ENCODE peak calls at places on chromosomes 3 and 15, in four cellular contexts. D is IMR-90, E is GM12878, K is K562. J is an unnamed sample.

GRCh38 chr3:123299581-123299980 is 97.8 kb downstream of the SEC22A start:
- DNase-seq in D (no peak), E (no peak), K (no peak), J (no peak)

GRCh38 chr15:39472661-39473657 is 107.9 kb upstream of the THBS1 start:
- DNase-seq in D (peak), E (no peak), K (no peak), J (no peak)

GRCh38 chr3:16372362-16373269 is 107.6 kb downstream of the OXNAD1 start:
- DNase-seq in D (no peak), E (peak), K (no peak), J (no peak)

GRCh38 chr3:80439490-80439889 is 671.7 kb upstream of the ROBO1 start:
- DNase-seq in D (no peak), E (no peak), K (no peak), J (no peak)

GRCh38 chr15:94580186-94580585 is 348.8 kb downstream of the MCTP2 start:
- DNase-seq in D (no peak), E (no peak), K (no peak), J (no peak)

GRCh38 chr3:5138214-5138981 is 16.3 kb downstream of the ARL8B start:
- DNase-seq in D (peak), E (no peak), K (no peak), J (peak)

GRCh38 chr15:99120050-99120777 is 15.3 kb downstream of the SYNM start:
- DNase-seq in D (no peak), E (no peak), K (no peak), J (no peak)

GRCh38 chr3:187295635-187296034 is 4.1 kb upstream of the MASP1 start:
- DNase-seq in D (no peak), E (no peak), K (no peak), J (no peak)

GRCh38 chr15:65326109-65326508 is 21.6 kb downstream of the RNU5B-1 start:
- DNase-seq in D (no peak), E (no peak), K (no peak), J (peak)

GRCh38 chr3:66572938-66573710 is 72.3 kb upstream of the LRIG1 start:
- DNase-seq in D (no peak), E (no peak), K (peak), J (no peak)

GRCh38 chr3:171358171-171358890 is 101.9 kb downstream of the TNIK start:
- DNase-seq in D (no peak), E (no peak), K (no peak), J (peak)
- TF ChIP-seq FOS in D (no peak), E (no peak), K (no peak), J (no peak)

GRCh38 chr3:36944641-36945270 is at the start of gene TRANK1:
- DNase-seq in D (peak), E (no peak), K (no peak), J (peak)
- TF ChIP-seq POLR2A in D (no peak), E (no peak), K (no peak), J (no peak)

GRCh38 chr15:67901922-67902321 is 62.1 kb upstream of the RNU6-1 start:
- DNase-seq in D (no peak), E (no peak), K (no peak), J (no peak)
- TF ChIP-seq FOS in D (no peak), E (no peak), K (no peak), J (no peak)

GRCh38 chr3:151197228-151197627 is 5.8 kb downstream of the GPR171 start:
- DNase-seq in D (no peak), E (no peak), K (no peak), J (no peak)

GRCh38 chr3:151195818-151196217 is 7.2 kb downstream of the GPR171 start:
- DNase-seq in D (no peak), E (no peak), K (no peak), J (no peak)

GRCh38 chr3:151198849-151199248 is 4.2 kb downstream of the GPR171 start:
- DNase-seq in D (no peak), E (no peak), K (no peak), J (no peak)

GRCh38 chr3:151197981-151198767 is 4.8 kb downstream of the GPR171 start:
- DNase-seq in D (peak), E (no peak), K (no peak), J (no peak)

DNA sequence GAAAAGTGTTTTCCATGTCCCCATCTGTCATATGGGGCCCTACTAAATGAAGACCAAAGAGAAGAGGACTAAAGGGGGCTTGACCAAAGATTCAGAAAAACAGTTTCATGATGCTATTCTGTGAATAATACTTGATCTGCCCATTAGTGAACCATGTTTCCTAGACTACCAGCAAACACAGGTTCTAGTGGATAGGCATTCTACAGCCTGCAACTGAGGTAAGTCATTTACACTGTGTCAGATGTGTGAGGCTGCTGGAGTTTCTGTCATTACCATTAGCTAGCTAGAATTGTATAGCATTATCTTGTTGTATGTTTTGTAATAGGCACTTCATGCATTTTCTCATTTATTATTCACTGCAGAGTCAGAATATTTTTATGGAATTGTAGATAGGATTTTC is 6.6 kb downstream of the GPR171 start:
- DNase-seq in D (no peak), E (no peak), K (no peak), J (no peak)
- TF ChIP-seq POLR2A in D (no peak), E (no peak), K (no peak), J (no peak)

DNA sequence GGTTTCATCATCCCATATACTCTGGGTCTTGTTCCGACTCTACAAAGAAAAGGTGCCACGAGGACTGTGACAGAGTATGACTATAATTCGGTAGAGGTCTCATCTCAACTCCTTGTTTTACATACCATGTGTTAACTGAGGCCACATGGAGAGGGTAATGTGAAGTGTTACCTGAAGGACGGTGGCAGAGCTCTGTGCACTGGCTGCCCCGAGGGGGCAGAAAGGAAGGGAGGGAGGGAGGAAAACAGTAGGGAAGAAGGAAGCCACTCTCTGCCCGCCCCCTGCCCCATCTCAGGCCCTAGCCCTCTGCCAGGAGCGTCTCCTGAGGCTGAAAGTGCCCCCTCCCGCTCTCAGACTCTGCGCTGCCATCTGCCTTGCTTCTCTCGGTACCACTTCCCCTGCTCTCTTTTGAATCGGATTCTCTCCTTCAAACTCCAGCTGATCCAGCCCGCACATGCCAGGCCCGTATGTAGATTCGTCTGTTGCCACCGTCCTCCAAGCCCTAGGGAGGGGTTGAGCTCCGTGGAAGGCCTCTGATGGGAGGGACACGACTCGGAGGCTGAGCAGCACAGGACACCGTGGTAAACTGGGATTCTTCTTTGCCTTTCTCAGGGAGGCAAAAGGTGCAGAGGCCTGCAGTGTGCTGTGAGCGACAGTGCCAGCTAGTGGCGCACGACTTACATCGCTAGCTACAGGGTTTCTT is 70.5 kb upstream of the ATP10A start:
- DNase-seq in D (peak), E (peak), K (peak), J (no peak)
- TF ChIP-seq FOS in D (no peak), E (no peak), K (no peak), J (no peak)

DNA sequence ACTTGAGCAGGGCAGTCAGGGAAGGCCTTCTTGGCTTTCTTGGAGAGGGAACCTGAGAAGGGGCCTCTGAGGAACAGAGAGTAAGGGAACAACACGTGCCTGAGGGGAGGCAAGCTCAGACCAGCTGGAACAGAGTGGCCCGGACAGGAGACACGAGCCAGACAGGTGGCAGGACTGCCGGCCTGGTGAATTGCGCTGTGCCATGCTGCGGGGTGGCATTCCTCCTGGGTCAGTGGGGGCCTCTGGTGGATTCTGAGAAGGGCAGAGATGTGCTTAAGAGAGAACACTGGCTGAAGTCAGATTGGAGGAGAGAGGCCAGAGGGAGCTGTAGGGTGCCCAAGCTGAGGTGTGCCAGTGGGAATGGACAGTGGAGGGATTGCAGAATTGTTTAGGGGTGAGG is 4.9 kb downstream of the CHAC1 start:
- DNase-seq in D (no peak), E (no peak), K (no peak), J (no peak)
- TF ChIP-seq POLR2A in D (no peak), E (no peak), K (no peak), J (no peak)

GRCh38 chr3:59812778-59813558 is 763.1 kb upstream of the CFAP20DC start:
- DNase-seq in D (peak), E (no peak), K (no peak), J (no peak)
- TF ChIP-seq FOS in D (no peak), E (no peak), K (no peak), J (no peak)

DNA sequence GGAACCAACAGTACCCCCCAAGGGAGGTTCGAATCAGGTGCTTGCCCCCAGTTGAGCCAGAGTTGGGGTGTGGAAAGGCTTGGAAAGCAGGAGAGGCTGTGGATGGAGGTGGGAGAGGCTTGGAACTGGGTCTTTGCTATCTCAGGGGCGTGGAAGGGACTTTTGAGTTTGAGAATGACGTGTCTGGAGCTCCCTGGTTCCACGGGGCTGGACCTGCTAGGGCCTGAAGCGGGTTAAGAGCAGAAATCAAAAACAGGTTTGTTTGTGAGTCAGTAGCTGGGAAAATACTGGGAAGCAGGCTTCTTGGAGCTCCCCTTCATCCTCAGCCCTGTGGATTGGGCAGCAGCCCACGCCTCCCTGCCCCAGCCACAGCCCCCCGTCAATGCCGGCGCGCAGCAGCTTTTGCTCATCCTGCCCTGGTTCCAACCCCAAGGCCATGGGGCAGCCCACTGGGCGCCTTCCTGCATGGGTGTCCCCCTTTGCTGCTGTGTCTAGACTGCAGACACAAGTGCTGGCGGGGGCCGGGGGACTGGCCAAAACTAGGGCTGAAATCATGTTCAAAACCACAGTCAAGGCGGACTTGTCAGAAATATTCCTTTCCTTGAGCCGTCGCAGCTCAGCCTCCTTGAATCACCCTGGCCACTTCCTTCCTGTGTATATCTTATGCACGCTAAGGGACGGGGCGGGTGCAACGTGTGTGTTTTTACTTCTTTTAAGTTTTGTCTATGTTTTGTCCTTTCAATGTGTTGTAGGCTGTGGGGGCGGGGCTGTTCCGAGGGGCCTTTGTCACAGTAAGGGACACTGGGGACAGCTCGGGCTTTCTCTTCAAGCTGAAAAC is 108.0 kb downstream of the KLF13 start:
- DNase-seq in D (peak), E (peak), K (peak), J (peak)
- TF ChIP-seq POLR2A in D (no peak), E (peak), K (no peak), J (no peak)

GRCh38 chr3:54917172-54917571 is 10.7 kb downstream of the LRTM1 start:
- DNase-seq in D (peak), E (no peak), K (no peak), J (no peak)
- TF ChIP-seq FOS in D (no peak), E (no peak), K (no peak), J (no peak)